ENCODE peak calls at places on chromosomes 2 and 18, in four cellular contexts. Z, T, P and W are unnamed samples.

GRCh38 chr2:23594079-23594494 is 209.1 kb downstream of the KLHL29 start:
- DNase-seq in Z (peak), T (peak), P (no peak), W (no peak)

GRCh38 chr2:30706534-30707303 is 100.5 kb downstream of the CAPN13 start:
- DNase-seq in Z (peak), T (peak), P (peak), W (peak)

GRCh38 chr2:73035899-73036778 is 35.4 kb downstream of the SFXN5 start:
- DNase-seq in Z (no peak), T (no peak), P (no peak), W (no peak)

GRCh38 chr2:200263279-200263678 is 43.2 kb upstream of the SPATS2L start:
- DNase-seq in Z (no peak), T (no peak), P (no peak), W (no peak)

GRCh38 chr2:9170458-9171130 is 36.0 kb upstream of the ASAP2 start:
- DNase-seq in Z (no peak), T (no peak), P (no peak), W (no peak)

GRCh38 chr2:207983654-207984053 is 41.7 kb downstream of the PLEKHM3 start:
- DNase-seq in Z (no peak), T (no peak), P (no peak), W (no peak)

GRCh38 chr18:21345851-21346250 is 103.8 kb downstream of the GREB1L start:
- DNase-seq in Z (no peak), T (no peak), P (no peak), W (no peak)

GRCh38 chr2:168934826-168935225 is 33.7 kb downstream of the G6PC2 start:
- DNase-seq in Z (no peak), T (no peak), P (no peak), W (no peak)

GRCh38 chr2:127820080-127820668 is 9.2 kb upstream of the WDR33 start:
- DNase-seq in Z (no peak), T (peak), P (no peak), W (no peak)

DNA sequence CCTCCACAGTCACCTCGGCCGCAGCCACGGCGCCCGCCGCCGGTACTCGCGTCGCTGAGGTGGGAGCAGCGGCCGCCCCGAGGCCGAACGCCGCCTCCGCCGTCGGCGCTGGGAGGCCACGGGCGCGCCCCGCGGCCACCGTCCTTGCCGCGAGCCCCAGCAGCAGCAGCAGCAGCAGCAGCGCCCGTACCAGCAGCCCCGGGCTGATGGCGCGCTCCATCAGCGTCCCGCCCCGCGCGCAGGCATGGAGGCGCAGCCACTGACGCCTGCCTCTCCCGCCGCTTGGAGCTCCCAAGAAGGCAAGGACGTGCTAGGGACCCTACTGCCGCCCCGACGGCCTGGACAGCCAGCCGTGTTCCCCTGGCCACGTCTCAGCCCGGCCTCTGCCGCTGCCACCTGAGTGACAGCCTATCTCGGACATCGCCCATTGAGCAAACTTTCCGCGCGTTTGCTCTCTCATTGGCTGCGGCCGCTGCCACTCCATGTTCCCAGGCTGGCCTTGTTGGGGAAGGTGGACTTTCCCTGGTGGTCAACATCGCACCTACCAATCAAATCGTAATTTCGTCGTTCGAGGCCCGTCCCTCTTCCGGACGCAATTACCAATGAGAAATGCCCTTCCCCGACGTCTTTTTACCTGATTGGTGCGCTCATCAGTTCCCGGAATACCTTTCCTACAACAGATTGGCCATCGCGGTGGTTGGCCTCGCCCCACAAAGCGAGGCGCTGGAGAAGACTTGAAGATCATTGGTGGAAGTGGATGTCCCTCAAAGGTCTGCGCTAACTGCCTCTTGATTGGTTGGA is at the start of gene EIF2AK3:
- DNase-seq in Z (peak), T (peak), P (peak), W (peak)
- TF ChIP-seq CTCF in Z (no peak), T (peak), P (no peak), W (no peak)

DNA sequence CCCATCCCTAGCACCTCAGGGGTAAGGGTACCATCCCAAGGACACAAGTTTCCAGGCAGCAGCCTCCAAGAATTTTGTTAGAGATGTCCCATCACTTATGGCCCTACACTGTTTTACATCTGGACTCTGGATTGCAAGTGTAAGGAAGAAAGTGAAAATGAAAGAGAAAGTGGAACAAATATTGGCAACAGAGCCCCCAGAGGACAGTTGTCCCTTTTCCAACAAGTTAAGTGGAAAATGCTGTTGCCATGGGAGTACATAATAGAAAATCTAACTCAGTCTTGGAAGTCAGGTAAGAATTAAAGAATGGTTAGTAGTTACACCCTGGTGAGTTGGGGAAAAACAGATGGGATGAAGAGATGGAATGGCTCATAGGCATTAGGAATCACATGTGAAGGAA is 50.6 kb downstream of the TTC21B start:
- DNase-seq in Z (no peak), T (no peak), P (no peak), W (no peak)
- TF ChIP-seq CTCF in Z (no peak), T (no peak), P (peak), W (no peak)

DNA sequence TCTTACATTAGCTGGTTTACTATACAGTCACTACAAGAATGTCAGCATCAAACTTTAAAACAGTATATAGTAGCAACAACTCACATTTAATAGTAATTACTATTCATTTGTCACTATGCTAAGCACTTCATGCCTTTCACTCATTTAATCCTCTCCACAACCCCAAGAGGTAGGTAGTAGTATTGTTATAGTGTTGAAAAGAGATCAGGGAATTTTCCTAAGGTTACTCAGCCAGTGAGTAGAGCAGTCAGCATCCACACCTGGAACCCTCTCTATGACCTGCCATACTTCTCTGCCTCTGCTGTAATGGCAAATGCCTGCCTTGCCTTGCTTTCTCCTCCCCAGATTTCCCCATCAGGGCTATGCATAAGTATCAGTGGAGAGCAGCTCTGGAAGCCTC is 24.8 kb downstream of the SKOR2 start:
- DNase-seq in Z (no peak), T (no peak), P (no peak), W (no peak)
- TF ChIP-seq CTCF in Z (no peak), T (no peak), P (no peak), W (no peak)

DNA sequence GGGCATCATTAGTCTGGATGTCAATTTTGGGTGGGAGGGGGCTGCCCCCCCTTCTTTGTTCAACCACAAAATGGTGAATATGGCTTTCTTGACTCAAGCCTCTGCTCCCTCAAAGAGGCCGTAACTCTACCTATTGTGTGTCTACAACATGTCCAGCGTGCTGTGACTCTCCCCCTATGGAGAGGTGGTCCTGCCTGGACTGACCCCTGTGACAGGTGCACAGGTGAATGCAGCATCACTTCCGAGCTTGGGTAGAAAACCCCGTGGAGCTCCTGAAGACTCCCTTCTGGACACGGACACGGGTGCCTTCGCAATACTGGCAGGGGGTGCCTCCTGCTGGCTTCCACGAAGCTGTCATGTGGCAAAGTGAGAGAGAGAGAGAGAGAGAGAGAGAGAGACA is 397.8 kb downstream of the GALR1 start:
- DNase-seq in Z (no peak), T (no peak), P (no peak), W (no peak)
- TF ChIP-seq CTCF in Z (no peak), T (no peak), P (no peak), W (no peak)

DNA sequence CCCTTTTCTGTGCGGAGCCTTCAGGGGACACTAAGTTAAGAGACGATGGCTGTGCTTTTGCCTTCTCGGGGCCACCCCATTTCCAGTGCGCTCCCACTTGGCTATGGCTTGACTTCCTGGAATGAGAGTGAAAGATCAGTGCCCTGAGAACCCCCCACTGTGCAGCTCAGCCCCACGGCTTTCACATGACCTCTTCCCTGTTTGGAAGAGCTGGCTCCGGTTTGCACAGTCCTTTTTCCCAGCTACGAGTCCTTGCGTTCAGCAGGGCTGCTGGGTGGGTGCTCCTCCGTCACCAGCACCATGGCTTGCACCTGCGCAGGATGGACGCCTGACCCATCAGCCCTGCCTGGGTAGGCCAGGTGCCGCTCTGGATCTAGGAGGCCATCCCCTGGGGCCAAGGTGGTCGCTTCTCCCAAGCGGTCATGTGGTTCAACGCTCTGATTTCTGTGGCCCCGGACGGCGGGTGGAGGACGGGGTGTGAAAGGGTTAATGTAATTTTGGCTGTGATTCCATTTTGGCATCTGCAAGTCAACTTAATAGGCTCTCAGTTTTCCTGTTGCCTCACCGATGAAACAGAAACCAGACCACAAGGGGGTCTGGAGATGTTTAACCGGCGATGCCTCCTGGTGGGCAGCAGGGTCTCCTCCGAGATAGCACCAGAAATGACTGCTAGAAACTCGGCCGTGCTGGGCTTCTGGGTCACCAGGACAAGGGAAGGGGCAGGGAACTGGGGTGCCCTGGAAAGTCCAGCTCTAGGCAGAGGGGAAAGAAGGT is 113.1 kb upstream of the HAAO start:
- DNase-seq in Z (no peak), T (no peak), P (no peak), W (no peak)
- TF ChIP-seq CTCF in Z (no peak), T (no peak), P (no peak), W (no peak)

GRCh38 chr2:62469558-62469957 is 36.4 kb downstream of the TMEM17 start:
- DNase-seq in Z (no peak), T (no peak), P (no peak), W (no peak)
- TF ChIP-seq CTCF in Z (no peak), T (no peak), P (no peak), W (no peak)

GRCh38 chr18:27595121-27595848 is 410.2 kb upstream of the CHST9 start:
- DNase-seq in Z (no peak), T (no peak), P (no peak), W (no peak)

GRCh38 chr18:27602092-27602491 is 417.0 kb upstream of the CHST9 start:
- DNase-seq in Z (no peak), T (no peak), P (no peak), W (no peak)

GRCh38 chr18:27604583-27604982 is 419.5 kb upstream of the CHST9 start:
- DNase-seq in Z (no peak), T (no peak), P (no peak), W (no peak)

GRCh38 chr18:27600245-27600644 is 415.1 kb upstream of the CHST9 start:
- DNase-seq in Z (no peak), T (no peak), P (no peak), W (no peak)

GRCh38 chr18:27599202-27599829 is 414.2 kb upstream of the CHST9 start:
- DNase-seq in Z (peak), T (no peak), P (peak), W (no peak)
- TF ChIP-seq CTCF in Z (peak), T (peak), P (peak), W (peak)

DNA sequence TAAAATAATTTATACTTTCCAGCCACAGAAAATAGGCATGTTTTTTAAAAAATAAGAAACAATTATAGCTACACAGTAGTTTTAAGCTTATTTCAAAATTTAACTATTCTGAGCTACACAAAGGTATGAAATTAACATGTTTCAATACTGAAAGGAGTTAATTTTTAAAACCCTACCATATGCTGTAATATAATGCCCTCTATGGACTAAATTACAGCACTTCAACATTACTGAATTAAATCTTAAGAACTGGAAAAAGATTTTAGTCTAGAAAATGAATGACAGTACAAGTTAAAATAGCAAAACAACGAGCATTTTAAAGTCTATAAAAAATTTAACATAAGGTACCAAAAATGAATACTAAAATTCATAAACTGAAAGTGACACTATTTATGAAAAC is 36.3 kb downstream of the RTN4 start:
- DNase-seq in Z (no peak), T (no peak), P (no peak), W (no peak)
- TF ChIP-seq CTCF in Z (peak), T (no peak), P (peak), W (no peak)

GRCh38 chr2:75716406-75716805 is 5.7 kb upstream of the GCFC2 start:
- DNase-seq in Z (no peak), T (no peak), P (no peak), W (no peak)
- TF ChIP-seq CTCF in Z (no peak), T (no peak), P (no peak), W (no peak)